ENCODE peak calls at places on chromosomes 7 and 10, in ten cellular contexts. G is K562, J is A549, K is sigmoid colon, O is stomach, X is transverse colon, Q is ovary, Z is esophagus muscularis mucosa, N is H1, M is upper lobe of left lung. V is an unnamed sample.

GRCh38 chr10:46992794-46993552 is 81.7 kb downstream of the PTPN20 start:
- DNase-seq in G (no peak), J (peak; percentile 31), Q (no peak), O (no peak), K (peak; percentile 85), M (no peak), X (peak; percentile 25), Z (no peak), N (peak; percentile 56), V (peak; percentile 43)

GRCh38 chr10:30596037-30596436 is 33.5 kb downstream of the LYZL2 start:
- DNase-seq in O (no peak), K (no peak), Q (no peak), N (no peak), X (no peak), J (no peak), M (no peak), Z (no peak), G (no peak), V (peak; percentile 26)

GRCh38 chr10:95742529-95742884 is 13.5 kb upstream of the ENTPD1 start:
- DNase-seq in J (peak; percentile 37), K (no peak), M (peak; percentile 50), N (no peak), X (peak; percentile 52), Q (no peak), O (peak; percentile 88), G (no peak), Z (no peak), V (peak; percentile 16)

GRCh38 chr10:93098816-93099215 is 25.1 kb downstream of the CYP26A1 start:
- DNase-seq in J (no peak), X (no peak), G (no peak), K (no peak), O (no peak), N (no peak), M (no peak), Z (peak; percentile 60), Q (no peak), V (no peak)

GRCh38 chr7:115782716-115783460 is 247.7 kb downstream of the TFEC start:
- DNase-seq in J (no peak), K (no peak), Q (no peak), O (no peak), N (no peak), Z (no peak), X (no peak), G (no peak), M (no peak), V (no peak)

GRCh38 chr7:1818581-1819200 is 148.6 kb downstream of the ELFN1 start:
- DNase-seq in N (no peak), G (no peak), Z (peak; percentile 75), K (peak; percentile 40), Q (no peak), J (no peak), M (no peak), O (peak; percentile 20), X (no peak), V (no peak)

GRCh38 chr10:52533986-52534385 is 219.9 kb downstream of the DKK1 start:
- DNase-seq in X (no peak), K (no peak), Z (no peak), O (no peak), G (no peak), J (no peak), Q (no peak), M (no peak), N (no peak), V (no peak)

GRCh38 chr7:129713544-129713943 is 102.0 kb downstream of the NRF1 start:
- DNase-seq in X (no peak), Q (no peak), M (no peak), N (no peak), O (peak; percentile 47), J (no peak), Z (no peak), K (no peak), G (no peak), V (no peak)

GRCh38 chr7:141585592-141586510 is 34.6 kb downstream of the AGK start:
- DNase-seq in M (no peak), N (no peak), Q (no peak), J (peak; percentile 70), X (no peak), O (no peak), K (no peak), G (no peak), Z (no peak), V (no peak)

GRCh38 chr7:148700693-148701092 is 2.0 kb downstream of the CUL1 start:
- DNase-seq in O (no peak), M (peak; percentile 57), Q (no peak), J (peak; percentile 9), G (peak; percentile 55), X (peak; percentile 20), K (no peak), Z (no peak), N (no peak), V (no peak)

GRCh38 chr7:66283003-66283920 is 78.1 kb downstream of the TPST1 start:
- DNase-seq in X (no peak), O (no peak), G (no peak), K (no peak), N (no peak), M (no peak), Q (no peak), Z (no peak), J (peak; percentile 52), V (no peak)

GRCh38 chr7:95596183-95597135 is at the start of gene PDK4:
- DNase-seq in Q (peak; percentile 94), K (peak; percentile 99), J (peak; percentile 81), G (no peak), N (peak; percentile 85), M (peak; percentile 97), O (peak; percentile 98), X (peak; percentile 96), Z (peak; percentile 99), V (peak; percentile 99)

GRCh38 chr10:110496553-110497437 is 912 bp upstream of the DUSP5 start:
- DNase-seq in Q (no peak), M (no peak), X (no peak), O (no peak), N (no peak), G (no peak), J (no peak), Z (no peak), K (no peak), V (peak; percentile 43)

GRCh38 chr7:104928721-104929400 is 85.1 kb upstream of the KMT2E start:
- DNase-seq in M (no peak), K (no peak), O (no peak), G (no peak), J (no peak), N (no peak), X (no peak), Q (no peak), Z (no peak), V (no peak)

GRCh38 chr10:131979821-131980270 is 1.9 kb downstream of the BNIP3 start:
- DNase-seq in Q (peak; percentile 73), M (no peak), O (peak; percentile 44), N (no peak), K (peak; percentile 73), Z (no peak), G (peak; percentile 48), J (no peak), X (no peak), V (no peak)

GRCh38 chr10:65204999-65205398 is 1683.8 kb downstream of the REEP3 start:
- DNase-seq in K (no peak), G (no peak), J (no peak), Z (no peak), M (no peak), X (no peak), N (no peak), O (no peak), Q (no peak), V (no peak)

GRCh38 chr7:1884583-1885350 is 214.7 kb downstream of the ELFN1 start:
- DNase-seq in Q (no peak), G (no peak), K (no peak), X (no peak), N (no peak), Z (no peak), M (no peak), J (no peak), O (no peak), V (no peak)

GRCh38 chr10:16581202-16581601 is 59.5 kb upstream of the C1QL3 start:
- DNase-seq in M (no peak), Z (no peak), N (no peak), G (no peak), O (no peak), J (no peak), K (no peak), Q (no peak), X (no peak), V (no peak)

GRCh38 chr7:99374121-99375064 is at the start of gene ARPC1B:
- DNase-seq in Q (peak; percentile 80), G (peak; percentile 99), M (peak; percentile 95), K (peak; percentile 87), J (peak; percentile 78), O (peak; percentile 87), X (peak; percentile 88), Z (peak; percentile 94), N (peak; percentile 80), V (peak; percentile 67)
- TF ChIP-seq POLR2A in Q (no peak), G (peak; percentile 84), M (peak; percentile 87), K (no peak), J (peak; percentile 86), O (no peak), X (peak; percentile 78), Z (no peak), N (no peak), V (peak; percentile 50)

GRCh38 chr10:124290095-124290795 is 128.5 kb downstream of the OAT start:
- DNase-seq in Z (no peak), Q (peak; percentile 23), M (peak; percentile 64), G (peak; percentile 23), K (peak; percentile 70), N (no peak), O (no peak), X (peak; percentile 41), J (no peak), V (no peak)
- TF ChIP-seq EP300 in Z (no peak), Q (no peak), M (no peak), G (no peak), K (no peak), N (no peak), O (no peak), X (no peak), J (no peak), V (no peak)

GRCh38 chr7:35694784-35695627 is at the start of gene HERPUD2:
- DNase-seq in N (peak; percentile 91), Z (peak; percentile 96), G (peak; percentile 90), J (peak; percentile 95), Q (peak; percentile 95), K (peak; percentile 97), X (peak; percentile 96), M (peak; percentile 98), O (peak; percentile 97), V (peak; percentile 85)
- TF ChIP-seq CTCF in N (no peak), Z (no peak), G (peak; percentile 3), J (no peak), Q (peak; percentile 24), K (no peak), X (no peak), M (no peak), O (no peak), V (no peak)

DNA sequence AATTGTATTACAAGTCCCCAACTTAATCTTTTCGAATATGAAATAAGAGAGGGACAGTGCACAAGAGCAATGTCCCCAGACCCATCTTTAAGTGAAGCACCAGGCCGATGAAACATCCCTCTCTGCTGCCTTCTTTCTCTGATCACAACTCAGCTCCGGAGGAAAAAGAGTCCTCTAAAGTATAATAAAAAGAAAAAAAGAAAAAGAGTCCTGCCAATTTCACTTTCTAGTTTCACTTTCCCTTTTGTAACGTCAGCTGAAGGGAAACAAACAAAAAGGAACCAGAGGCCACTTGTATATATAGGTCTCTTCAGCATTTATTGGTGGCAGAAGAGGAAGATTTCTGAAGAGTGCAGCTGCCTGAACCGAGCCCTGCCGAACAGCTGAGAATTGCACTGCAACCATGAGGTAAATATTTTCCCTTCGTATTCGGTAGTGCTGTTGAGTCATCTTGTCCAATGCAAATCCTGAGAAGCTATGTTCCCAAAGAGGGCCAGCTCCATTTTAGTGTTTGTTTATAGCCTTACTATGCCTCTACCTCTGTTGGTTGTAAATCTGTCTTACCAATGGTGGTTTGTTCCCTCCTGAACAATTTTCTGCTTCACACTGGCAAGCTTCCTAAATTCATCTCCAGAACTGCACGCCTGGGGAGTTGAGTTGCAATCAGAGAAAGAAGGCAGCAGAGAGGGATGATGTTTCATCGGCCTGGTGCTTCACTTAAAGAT is at the start of gene IFIT2:
- DNase-seq in O (peak; percentile 39), Z (no peak), N (no peak), J (peak; percentile 37), G (no peak), M (peak; percentile 44), X (peak; percentile 47), Q (no peak), K (no peak), V (no peak)
- TF ChIP-seq POLR2A in O (no peak), Z (no peak), N (no peak), J (no peak), G (no peak), M (no peak), X (peak; percentile 74), Q (peak; percentile 42), K (no peak), V (peak; percentile 59)

V was measured in tibial nerve.